ENCODE peak calls at places on chromosomes 16 and 17, in eight cellular contexts. H is osteocyte; D is GM12865; Z is stimulated activated CD4-positive, alpha-beta T cell treated with anti-CD3 and anti-CD28 coated beads, TNF-alpha, amount 100 ng/mL, for 48 hours; A is lung microvascular endothelial cell; B is T follicular helper cell; Q is progenitor cell of endocrine pancreas; K is fibroblast of mammary gland. P is an unnamed sample.

GRCh38 chr17:4998027-4998665 is 396 bp downstream of the KIF1C start:
- DNase-seq in Z (no peak), K (no peak), A (peak; percentile 42), B (no peak), Q (peak; percentile 64), D (no peak), H (peak; percentile 87), P (peak; percentile 50)

GRCh38 chr16:87713469-87714229 is 52.1 kb downstream of the KLHDC4 start:
- DNase-seq in K (no peak), D (no peak), A (no peak), B (peak; percentile 36), Z (peak; percentile 45), H (no peak), Q (no peak), P (no peak)

GRCh38 chr17:40431231-40431602 is 12.0 kb upstream of the IGFBP4 start:
- DNase-seq in B (no peak), H (no peak), K (no peak), D (no peak), A (no peak), Z (no peak), Q (no peak), P (no peak)

GRCh38 chr17:26731005-26731921 is 562.7 kb upstream of the WSB1 start:
- DNase-seq in A (no peak), K (no peak), H (peak; percentile 84), Z (no peak), Q (no peak), B (no peak), D (no peak), P (no peak)

GRCh38 chr16:2081685-2082084 is 33.9 kb downstream of the TSC2 start:
- DNase-seq in K (no peak), H (no peak), B (no peak), A (no peak), Q (no peak), D (no peak), Z (no peak), P (no peak)

GRCh38 chr17:81870155-81870977 is 771 bp downstream of the ARHGDIA start:
- DNase-seq in D (peak; percentile 62), H (no peak), Z (no peak), B (no peak), A (peak; percentile 69), Q (no peak), K (peak; percentile 69), P (peak; percentile 62)

GRCh38 chr17:79840204-79840988 is 1.2 kb upstream of the CBX4 start:
- DNase-seq in Q (no peak), K (peak; percentile 41), H (no peak), Z (no peak), D (peak; percentile 14), B (no peak), A (peak; percentile 65), P (peak; percentile 69)

GRCh38 chr16:87165885-87166284 is 151.3 kb downstream of the C16orf95 start:
- DNase-seq in B (no peak), H (no peak), Q (no peak), A (no peak), D (no peak), K (no peak), Z (no peak), P (no peak)

GRCh38 chr17:601462-602303 is 113.0 kb downstream of the VPS53 start:
- DNase-seq in A (peak; percentile 31), H (no peak), K (peak; percentile 24), Z (no peak), Q (no peak), D (no peak), B (no peak), P (peak; percentile 24)

GRCh38 chr16:70430667-70431536 is 8.0 kb downstream of the ST3GAL2 start:
- DNase-seq in Z (no peak), Q (no peak), H (no peak), D (peak; percentile 97), K (peak; percentile 39), B (peak; percentile 50), A (peak; percentile 76), P (peak; percentile 78)

GRCh38 chr16:78884199-78884598 is 716.3 kb downstream of the MAF start:
- DNase-seq in Z (no peak), H (no peak), D (no peak), A (no peak), B (no peak), K (no peak), Q (no peak), P (no peak)

GRCh38 chr16:4381072-4381934 is 9.7 kb downstream of the VASN start:
- DNase-seq in H (no peak), Q (no peak), D (no peak), K (no peak), Z (no peak), B (no peak), A (no peak), P (no peak)

GRCh38 chr17:76966486-76967181 is 98.4 kb downstream of the MGAT5B start:
- DNase-seq in Q (no peak), B (no peak), D (no peak), K (no peak), A (no peak), H (no peak), Z (no peak), P (no peak)

GRCh38 chr17:41939044-41939695 is 8.8 kb downstream of the ODAD4 start:
- DNase-seq in D (no peak), B (no peak), A (no peak), H (no peak), Z (no peak), K (no peak), Q (no peak), P (no peak)

GRCh38 chr16:12247811-12248210 is 271.3 kb downstream of the SNX29 start:
- DNase-seq in D (no peak), A (no peak), B (no peak), K (no peak), Z (no peak), Q (no peak), H (no peak), P (no peak)

GRCh38 chr16:27991876-27992275 is 71.6 kb downstream of the GSG1L start:
- DNase-seq in H (no peak), A (no peak), Z (no peak), B (no peak), K (no peak), Q (no peak), D (no peak), P (no peak)

GRCh38 chr17:12282056-12282455 is 261.4 kb downstream of the MAP2K4 start:
- DNase-seq in A (no peak), K (peak; percentile 69), Q (no peak), D (no peak), Z (no peak), H (no peak), B (no peak), P (peak; percentile 63)

GRCh38 chr17:81396722-81397313 is 1.6 kb downstream of the BAHCC1 start:
- DNase-seq in Q (peak; percentile 42), H (no peak), K (peak; percentile 38), A (peak; percentile 70), B (peak; percentile 20), Z (no peak), D (no peak), P (peak; percentile 64)

GRCh38 chr17:82888583-82889495 is 49.0 kb upstream of the ZNF750 start:
- DNase-seq in A (no peak), D (no peak), K (no peak), H (no peak), B (no peak), Z (no peak), Q (no peak), P (no peak)

GRCh38 chr17:67018429-67019125 is 25.8 kb upstream of the CACNG1 start:
- DNase-seq in H (no peak), B (no peak), D (no peak), A (no peak), Z (no peak), K (no peak), Q (no peak), P (no peak)

GRCh38 chr16:19524866-19525723 is 1.4 kb downstream of the CCP110 start:
- DNase-seq in Z (no peak), K (no peak), D (peak; percentile 46), A (peak; percentile 17), Q (no peak), H (no peak), B (no peak), P (peak; percentile 23)

GRCh38 chr16:15642557-15643452 is at the start of gene MARF1:
- DNase-seq in H (peak; percentile 99), Z (peak; percentile 98), Q (peak; percentile 97), B (peak; percentile 99), D (peak; percentile 98), K (peak; percentile 88), A (peak; percentile 97), P (peak; percentile 98)

GRCh38 chr17:82547981-82548380 is 28.4 kb downstream of the FOXK2 start:
- DNase-seq in B (no peak), Z (no peak), Q (no peak), D (no peak), H (no peak), A (no peak), K (no peak), P (no peak)

GRCh38 chr16:69330286-69331109 is at the start of gene PDF:
- DNase-seq in D (peak; percentile 93), Z (peak; percentile 69), H (peak; percentile 97), B (peak; percentile 75), A (peak; percentile 94), Q (peak; percentile 80), K (peak; percentile 89), P (peak; percentile 95)

GRCh38 chr16:27374794-27375499 is 27.0 kb upstream of the IL21R start:
- DNase-seq in Q (peak; percentile 34), Z (peak; percentile 70), K (peak; percentile 87), D (peak; percentile 91), B (peak; percentile 21), A (peak; percentile 57), H (no peak), P (peak; percentile 84)

GRCh38 chr16:90001761-90002503 is 17.3 kb downstream of the DBNDD1 start:
- DNase-seq in K (no peak), Z (no peak), Q (no peak), D (no peak), H (no peak), A (no peak), B (no peak), P (no peak)

GRCh38 chr17:565506-565905 is 149.1 kb downstream of the VPS53 start:
- DNase-seq in A (no peak), B (no peak), Q (no peak), K (no peak), D (no peak), H (no peak), Z (no peak), P (peak; percentile 21)

GRCh38 chr17:83195330-83196087 is 116.1 kb downstream of the METRNL start:
- DNase-seq in D (no peak), B (no peak), H (peak; percentile 95), A (peak; percentile 27), Z (no peak), Q (no peak), K (peak; percentile 73), P (no peak)

GRCh38 chr17:68972119-68972704 is 17.0 kb upstream of the ABCA8 start:
- DNase-seq in B (no peak), D (peak; percentile 18), H (no peak), K (peak; percentile 57), Q (no peak), Z (no peak), A (peak; percentile 66), P (peak; percentile 65)

GRCh38 chr17:65749479-65749878 is 188.0 kb upstream of the AXIN2 start:
- DNase-seq in Z (no peak), A (peak; percentile 9), H (no peak), D (no peak), Q (no peak), K (peak; percentile 34), B (no peak), P (no peak)

GRCh38 chr17:64264891-64265290 is 1.8 kb upstream of the TEX2 start:
- DNase-seq in B (no peak), H (no peak), K (no peak), Z (no peak), Q (no peak), D (no peak), A (no peak), P (peak; percentile 71)

GRCh38 chr16:24635900-24636610 is 93.4 kb upstream of the TNRC6A start:
- DNase-seq in Z (no peak), Q (no peak), H (peak; percentile 94), A (peak; percentile 51), D (no peak), B (no peak), K (peak; percentile 97), P (peak; percentile 83)

GRCh38 chr16:71885261-71885650 is 1.3 kb upstream of the ZNF821 start:
- DNase-seq in Q (no peak), K (no peak), B (no peak), D (no peak), Z (no peak), A (no peak), H (no peak), P (no peak)

GRCh38 chr17:2398655-2399571 is 1.9 kb downstream of the MNT start:
- DNase-seq in D (peak; percentile 45), B (peak; percentile 58), K (peak; percentile 79), Z (no peak), H (no peak), Q (peak; percentile 38), A (peak; percentile 93), P (peak; percentile 84)